ENCODE peak calls at places on chromosome 4, in ten cellular contexts. H, G, Z, P, K, D, U, R, J and F are unnamed samples.

GRCh38 chr4:3399277-3400194 is 42.2 kb upstream of the HGFAC start:
- DNase-seq in R (peak; percentile 88), D (peak; percentile 24), J (no peak), G (no peak), K (peak; percentile 42), Z (no peak), H (peak; percentile 28), U (no peak), P (no peak), F (no peak)

GRCh38 chr4:7530026-7530562 is 95.4 kb upstream of the PSAPL1 start:
- DNase-seq in R (no peak), D (no peak), P (no peak), H (no peak), G (peak; percentile 35), J (no peak), Z (no peak), U (no peak), K (no peak), F (no peak)

GRCh38 chr4:47484169-47484568 is 906 bp upstream of the ATP10D start:
- DNase-seq in D (peak; percentile 95), H (peak; percentile 98), P (no peak), J (no peak), Z (no peak), U (no peak), G (no peak), K (no peak), R (no peak), F (no peak)

GRCh38 chr4:111977419-111977965 is 167.8 kb upstream of the FAM241A start:
- DNase-seq in K (no peak), Z (no peak), H (peak; percentile 32), P (peak; percentile 73), U (no peak), G (no peak), R (no peak), D (peak; percentile 28), J (no peak), F (no peak)

GRCh38 chr4:140937866-140938265 is 181.7 kb upstream of the TBC1D9 start:
- DNase-seq in U (peak; percentile 80), R (no peak), Z (no peak), H (no peak), G (no peak), D (no peak), K (peak; percentile 58), P (no peak), J (peak; percentile 72), F (no peak)

GRCh38 chr4:147118523-147118922 is 172.9 kb upstream of the TTC29 start:
- DNase-seq in G (no peak), J (peak; percentile 20), Z (no peak), R (no peak), D (no peak), P (no peak), U (peak; percentile 75), H (no peak), K (peak; percentile 79), F (peak; percentile 69)

GRCh38 chr4:187103351-187103750 is 379.7 kb upstream of the FAT1 start:
- DNase-seq in H (no peak), D (no peak), K (no peak), Z (no peak), R (no peak), U (no peak), P (no peak), J (no peak), G (no peak), F (no peak)

GRCh38 chr4:147117400-147117799 is 171.7 kb upstream of the TTC29 start:
- DNase-seq in U (no peak), J (no peak), G (no peak), R (no peak), K (no peak), P (no peak), Z (no peak), H (no peak), D (no peak), F (no peak)

GRCh38 chr4:44916406-44916805 is 190.1 kb upstream of the GNPDA2 start:
- DNase-seq in G (no peak), Z (no peak), R (no peak), D (no peak), P (no peak), H (peak; percentile 2), U (no peak), J (no peak), K (peak; percentile 10), F (no peak)

GRCh38 chr4:15396157-15396800 is 31.6 kb upstream of the C1QTNF7 start:
- DNase-seq in P (peak; percentile 44), Z (no peak), J (no peak), H (peak; percentile 64), D (peak; percentile 55), K (peak; percentile 51), G (no peak), R (no peak), U (peak; percentile 48), F (no peak)

GRCh38 chr4:167779280-167779679 is 313.1 kb upstream of the ANXA10 start:
- DNase-seq in D (no peak), K (no peak), J (no peak), H (no peak), U (no peak), Z (no peak), P (no peak), R (no peak), G (no peak), F (no peak)

GRCh38 chr4:102867278-102868152 is 1.3 kb upstream of the CISD2 start:
- DNase-seq in Z (no peak), D (no peak), U (no peak), R (no peak), K (no peak), G (no peak), J (no peak), H (no peak), P (no peak), F (no peak)
- H3K4me3 ChIP-seq in Z (peak overlapping the region; percentile 81), D (peak overlapping the region; percentile 80), U (peak overlapping the region; percentile 81), R (peak overlapping the region; percentile 64), K (peak overlapping the region; percentile 57), G (peak overlapping the region; percentile 74), J (peak overlapping the region; percentile 78), H (peak overlapping the region; percentile 75), P (no peak overlapping the region), F (peak overlapping the region; percentile 63)

GRCh38 chr4:163607292-163607691 is 112.8 kb downstream of the TMA16 start:
- DNase-seq in P (no peak), Z (no peak), K (no peak), R (no peak), H (no peak), J (no peak), D (no peak), U (no peak), G (no peak), F (no peak)
- H3K4me3 ChIP-seq in P (no peak overlapping the region), Z (peak overlapping the region; percentile 46), K (no peak overlapping the region), R (no peak overlapping the region), H (no peak overlapping the region), J (no peak overlapping the region), D (no peak overlapping the region), U (no peak overlapping the region), G (no peak overlapping the region), F (no peak overlapping the region)

DNA sequence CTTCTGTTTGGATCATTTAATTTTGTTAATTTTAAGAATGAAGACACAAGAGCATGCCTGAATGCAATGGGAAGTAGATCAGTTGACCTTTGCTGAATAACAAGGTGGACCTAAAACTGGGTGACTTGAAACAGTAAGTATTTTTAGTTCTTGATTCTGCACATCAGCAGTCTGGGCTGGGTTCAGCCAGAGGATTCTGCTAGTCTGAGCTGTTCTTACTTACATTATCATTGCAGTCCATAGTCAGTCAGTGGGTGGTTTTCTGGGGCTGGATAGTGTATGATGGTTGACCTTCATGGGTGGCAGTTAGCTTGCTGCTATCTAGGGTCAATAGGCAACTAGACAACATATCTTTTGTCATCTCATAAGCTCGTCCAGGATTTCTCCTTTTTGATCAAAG is 91.4 kb downstream of the HS3ST1 start:
- DNase-seq in G (no peak), U (no peak), H (no peak), R (no peak), D (no peak), P (no peak), K (no peak), J (no peak), Z (no peak), F (no peak)
- H3K4me3 ChIP-seq in G (no peak overlapping the region), U (no peak overlapping the region), H (no peak overlapping the region), R (no peak overlapping the region), D (no peak overlapping the region), P (no peak overlapping the region), K (no peak overlapping the region), J (no peak overlapping the region), Z (no peak overlapping the region), F (no peak overlapping the region)

GRCh38 chr4:1309261-1310010 is 19.7 kb downstream of the MAEA start:
- DNase-seq in J (peak; percentile 96), D (peak; percentile 72), K (peak; percentile 91), U (peak; percentile 94), H (peak; percentile 82), R (peak; percentile 96), G (peak; percentile 86), P (peak; percentile 79), Z (peak; percentile 93), F (peak; percentile 87)
- H3K4me3 ChIP-seq in J (peak overlapping the region; percentile 39), D (peak overlapping the region; percentile 25), K (peak overlapping the region; percentile 38), U (peak overlapping the region; percentile 37), H (peak overlapping the region; percentile 36), R (peak overlapping the region; percentile 47), G (peak overlapping the region; percentile 30), P (peak overlapping the region; percentile 2), Z (peak overlapping the region; percentile 26), F (peak overlapping the region; percentile 53)

DNA sequence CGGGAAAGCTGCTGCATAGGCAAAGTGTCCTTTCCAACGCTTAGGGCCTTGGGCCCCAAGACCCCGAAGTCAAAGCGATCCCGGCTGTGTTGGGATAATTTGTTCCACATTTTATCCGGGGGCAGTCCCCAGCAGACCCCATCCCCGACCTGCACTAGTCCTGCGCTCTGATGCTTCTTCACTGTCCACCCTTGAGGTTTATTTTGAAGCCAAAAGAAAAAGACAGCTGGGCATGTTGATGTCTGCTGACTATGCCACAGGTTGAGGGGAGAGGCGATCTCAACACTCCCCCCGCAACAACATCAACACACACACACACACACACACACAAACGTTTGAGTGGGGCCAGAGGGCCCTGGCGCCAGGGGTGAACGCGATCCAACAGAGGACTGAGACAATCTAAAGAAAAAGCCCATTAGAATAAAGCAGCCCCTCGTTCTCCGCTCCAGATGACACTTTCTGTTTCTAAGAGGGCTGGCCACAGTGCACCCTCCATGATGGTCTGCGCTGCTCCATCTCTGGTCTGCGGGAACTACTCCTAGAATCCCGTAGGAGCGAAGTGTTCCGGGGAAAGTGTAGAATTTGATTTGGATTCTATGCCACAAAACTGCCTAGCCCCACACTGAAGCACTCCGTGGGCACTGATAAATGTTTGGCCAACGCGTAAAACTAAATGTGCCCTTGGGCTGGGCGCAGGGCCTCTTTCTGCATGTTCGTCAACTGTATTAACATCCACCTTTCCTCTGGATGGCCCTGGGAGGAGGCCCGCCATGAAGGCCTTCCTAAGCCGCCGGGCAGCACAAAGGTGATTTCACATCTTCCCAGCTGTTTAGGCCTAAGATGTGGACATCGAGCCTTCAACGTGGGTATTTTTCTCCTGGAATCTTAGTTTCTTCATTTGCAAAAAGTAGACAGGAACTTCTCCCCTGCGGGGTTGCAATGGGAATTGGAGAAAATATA is 2.4 kb downstream of the MSX1 start:
- DNase-seq in G (no peak), R (no peak), Z (peak; percentile 43), P (no peak), H (no peak), K (peak; percentile 23), U (no peak), D (no peak), J (no peak), F (no peak)
- H3K4me3 ChIP-seq in G (peak overlapping the region; percentile 84), R (peak overlapping the region; percentile 60), Z (no peak overlapping the region), P (no peak overlapping the region), H (no peak overlapping the region), K (peak overlapping the region; percentile 80), U (peak overlapping the region; percentile 66), D (no peak overlapping the region), J (peak overlapping the region; percentile 90), F (no peak overlapping the region)